ENCODE peak calls at places on chromosomes 12 and 14, in four cellular contexts. Y is pancreas, J is AG04450, L is kidney epithelial cell. B is an unnamed sample.
A peak's percentile ranks its signal among the peaks of the same experiment; 100 is the strongest.

GRCh38 chr12:7966558-7966957 is 30.6 kb upstream of the SLC2A3 start:
- DNase-seq in Y (no peak), J (no peak), L (no peak), B (no peak)

GRCh38 chr14:30227436-30227835 is 299.8 kb upstream of the PRKD1 start:
- DNase-seq in Y (no peak), J (peak; percentile 21), L (no peak), B (no peak)

GRCh38 chr12:42070056-42070455 is 74.6 kb downstream of the GXYLT1 start:
- DNase-seq in Y (no peak), J (no peak), L (no peak), B (no peak)

GRCh38 chr12:15336772-15337553 is 14.7 kb downstream of the PTPRO start:
- DNase-seq in Y (no peak), J (no peak), L (peak; percentile 74), B (peak; percentile 10)

GRCh38 chr12:74111688-74112360 is 425.8 kb upstream of the ATXN7L3B start:
- DNase-seq in Y (no peak), J (no peak), L (no peak), B (no peak)

GRCh38 chr12:19529933-19530630 is 90.8 kb downstream of the AEBP2 start:
- DNase-seq in Y (no peak), J (no peak), L (no peak), B (no peak)

GRCh38 chr12:48788852-48789775 is at the start of gene ADCY6:
- DNase-seq in Y (peak; percentile 89), J (no peak), L (no peak), B (no peak)

GRCh38 chr14:89409961-89410360 is 7.1 kb downstream of the FOXN3 start:
- DNase-seq in Y (no peak), J (no peak), L (no peak), B (no peak)

GRCh38 chr12:7060353-7060954 is at the start of gene C1S:
- DNase-seq in Y (no peak), J (peak; percentile 97), L (peak; percentile 59), B (peak; percentile 85)

GRCh38 chr12:130608132-130608531 is 108.0 kb downstream of the RIMBP2 start:
- DNase-seq in Y (no peak), J (no peak), L (no peak), B (no peak)

GRCh38 chr12:15899282-15899870 is 11.8 kb upstream of the DERA start:
- DNase-seq in Y (no peak), J (no peak), L (no peak), B (no peak)

GRCh38 chr12:117527480-117527857 is 166.0 kb upstream of the NOS1 start:
- DNase-seq in Y (no peak), J (no peak), L (no peak), B (no peak)

GRCh38 chr12:15751741-15752140 is 37.4 kb downstream of the EPS8 start:
- DNase-seq in Y (no peak), J (no peak), L (no peak), B (no peak)

GRCh38 chr12:132397934-132398385 is 68.6 kb upstream of the GALNT9 start:
- DNase-seq in Y (peak; percentile 54), J (no peak), L (no peak), B (no peak)

GRCh38 chr12:103493199-103493598 is 2.6 kb downstream of the C12orf42 start:
- DNase-seq in Y (no peak), J (no peak), L (no peak), B (no peak)

GRCh38 chr14:32702571-32702970 is 236.1 kb upstream of the NPAS3 start:
- DNase-seq in Y (no peak), J (no peak), L (no peak), B (no peak)

GRCh38 chr14:74562515-74563232 is 49.4 kb downstream of the LTBP2 start:
- DNase-seq in Y (no peak), J (no peak), L (no peak), B (no peak)

GRCh38 chr14:58813745-58814144 is 176.0 kb downstream of the DACT1 start:
- DNase-seq in Y (no peak), J (no peak), L (no peak), B (no peak)

GRCh38 chr14:35303149-35303548 is 11.0 kb downstream of the PSMA6 start:
- DNase-seq in Y (no peak), J (no peak), L (no peak), B (no peak)

GRCh38 chr14:73729556-73730265 is 15.5 kb upstream of the PNMA1 start:
- DNase-seq in Y (no peak), J (no peak), L (no peak), B (no peak)

GRCh38 chr12:91127751-91128150 is 16.5 kb upstream of the LUM start:
- DNase-seq in Y (no peak), J (no peak), L (no peak), B (no peak)

GRCh38 chr12:6432991-6433390 is 11.8 kb upstream of the CD27 start:
- DNase-seq in Y (no peak), J (no peak), L (no peak), B (no peak)

GRCh38 chr12:108649668-108650067 is 16.0 kb upstream of the SELPLG start:
- DNase-seq in Y (no peak), J (peak; percentile 78), L (peak; percentile 65), B (no peak)

GRCh38 chr12:85688837-85689236 is 147.4 kb downstream of the RASSF9 start:
- DNase-seq in Y (no peak), J (no peak), L (peak; percentile 10), B (no peak)

GRCh38 chr12:100058482-100059029 is 73.8 kb upstream of the ANKS1B start:
- DNase-seq in Y (no peak), J (peak; percentile 74), L (peak; percentile 16), B (peak; percentile 66)

GRCh38 chr14:89801128-89801527 is 153.4 kb downstream of the EFCAB11 start:
- DNase-seq in Y (no peak), J (no peak), L (no peak), B (no peak)

GRCh38 chr12:119274636-119275065 is 59.9 kb upstream of the CCDC60 start:
- DNase-seq in Y (no peak), J (no peak), L (no peak), B (no peak)

GRCh38 chr14:92040431-92041040 is 677 bp upstream of the TRIP11 start:
- DNase-seq in Y (no peak), J (peak; percentile 8), L (peak; percentile 4), B (no peak)

GRCh38 chr12:46553266-46553665 is 180.7 kb upstream of the SLC38A2 start:
- DNase-seq in Y (no peak), J (no peak), L (no peak), B (no peak)

GRCh38 chr12:58588771-58589170 is 331.5 kb downstream of the LRIG3 start:
- DNase-seq in Y (no peak), J (no peak), L (no peak), B (no peak)

GRCh38 chr12:12819752-12820311 is 6.7 kb downstream of the DDX47 start:
- DNase-seq in Y (no peak), J (peak; percentile 81), L (peak; percentile 92), B (peak; percentile 87)

GRCh38 chr12:102438047-102438822 is 42.1 kb downstream of the IGF1 start:
- DNase-seq in Y (no peak), J (no peak), L (no peak), B (no peak)

GRCh38 chr14:67572608-67573007 is 27.5 kb downstream of the PIGH start:
- DNase-seq in Y (peak; percentile 31), J (no peak), L (no peak), B (no peak)

GRCh38 chr12:46442723-46443122 is 70.2 kb upstream of the SLC38A2 start:
- DNase-seq in Y (no peak), J (no peak), L (no peak), B (no peak)

GRCh38 chr14:100665518-100666032 is 61.1 kb upstream of the DLK1 start:
- DNase-seq in Y (peak; percentile 72), J (no peak), L (no peak), B (no peak)

GRCh38 chr14:22852940-22853767 is 16.8 kb downstream of the MMP14 start:
- DNase-seq in Y (peak; percentile 99), J (no peak), L (no peak), B (no peak)

GRCh38 chr12:70190252-70191010 is 52.8 kb upstream of the CNOT2 start:
- DNase-seq in Y (no peak), J (no peak), L (no peak), B (no peak)

GRCh38 chr14:105299654-105300541 is 903 bp downstream of the BRF1 start:
- DNase-seq in Y (no peak), J (no peak), L (no peak), B (no peak)

GRCh38 chr12:127041985-127042625 is 1224.9 kb upstream of the TMEM132C start:
- DNase-seq in Y (no peak), J (no peak), L (no peak), B (no peak)

GRCh38 chr12:122160761-122161160 is 13.3 kb downstream of the IL31 start:
- DNase-seq in Y (no peak), J (no peak), L (no peak), B (no peak)

GRCh38 chr12:122161682-122162081 is 12.3 kb downstream of the IL31 start:
- DNase-seq in Y (no peak), J (no peak), L (no peak), B (no peak)

GRCh38 chr12:122166422-122167327 is 7.3 kb downstream of the IL31 start:
- DNase-seq in Y (no peak), J (no peak), L (no peak), B (no peak)

GRCh38 chr12:122159879-122160278 is 14.1 kb downstream of the IL31 start:
- DNase-seq in Y (no peak), J (no peak), L (no peak), B (no peak)

GRCh38 chr12:122162976-122163375 is 11.0 kb downstream of the IL31 start:
- DNase-seq in Y (no peak), J (no peak), L (no peak), B (no peak)
- TF ChIP-seq CTCF in Y (no peak), J (no peak), L (no peak), B (no peak)

GRCh38 chr14:63867926-63868921 is 15.4 kb downstream of the SYNE2 start:
- DNase-seq in Y (no peak), J (no peak), L (no peak), B (no peak)
- H3K4me3 ChIP-seq in Y (no peak overlapping the region), J (no peak overlapping the region), L (no peak overlapping the region), B (no peak overlapping the region)

DNA sequence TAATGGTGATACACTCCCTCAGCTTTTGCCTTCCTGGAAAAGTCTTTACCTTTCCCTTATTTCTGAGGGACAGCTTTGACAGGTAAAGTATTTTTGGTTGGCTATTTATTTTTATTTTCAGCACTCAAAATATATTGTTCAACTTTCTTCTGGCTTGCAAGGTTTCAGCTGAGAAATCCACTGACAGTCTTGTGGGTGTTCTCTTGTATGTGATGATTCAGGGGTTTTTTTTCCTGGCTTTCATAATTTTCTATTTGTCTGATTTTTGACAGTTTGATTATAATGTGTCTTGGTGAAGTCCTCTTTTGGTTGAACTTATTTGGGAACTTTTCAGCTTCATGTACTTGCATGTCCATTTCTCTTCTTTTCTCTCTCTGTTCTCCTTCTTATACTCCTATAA is 73.7 kb upstream of the OTOGL start:
- DNase-seq in Y (no peak), J (no peak), L (no peak), B (no peak)
- TF ChIP-seq CTCF in Y (no peak), J (no peak), L (no peak), B (no peak)

DNA sequence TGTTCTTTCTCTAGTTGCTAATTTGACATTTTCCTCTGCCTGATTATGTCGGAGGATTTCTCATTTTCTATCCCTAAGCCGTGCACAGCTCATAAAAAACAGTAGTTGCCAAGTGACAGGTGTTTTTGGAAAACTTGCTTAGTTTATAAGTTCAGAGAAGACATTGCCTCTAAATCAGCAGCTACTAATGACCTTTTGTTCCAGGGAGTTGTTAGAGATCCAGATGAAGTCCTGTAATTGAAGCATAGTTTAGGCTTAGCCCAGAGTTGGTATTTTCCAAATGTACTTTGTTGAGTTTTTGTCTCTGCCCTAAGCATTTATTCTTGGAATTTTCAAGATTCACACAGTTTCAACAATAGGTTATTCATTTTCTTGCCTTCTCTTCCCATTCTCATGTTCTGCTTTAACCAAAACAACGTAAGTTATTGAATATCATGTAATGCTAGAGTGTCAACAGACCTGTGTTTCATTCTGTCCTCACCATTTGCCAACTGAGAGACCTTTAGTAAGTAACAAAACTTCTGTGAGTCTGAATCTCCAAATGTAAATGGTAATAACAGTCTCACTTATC is 110.0 kb upstream of the SLCO1C1 start:
- DNase-seq in Y (no peak), J (no peak), L (no peak), B (no peak)
- H3K4me3 ChIP-seq in Y (no peak overlapping the region), J (no peak overlapping the region), L (no peak overlapping the region), B (no peak overlapping the region)